ENCODE peak calls at places on chromosome 15, in five cellular contexts. N is WTC11, X is HepG2, G is K562, I is GM12878. F is an unnamed sample.

GRCh38 chr15:48719668-48720067 is 74.2 kb upstream of the FBN1 start:
- DNase-seq in N (no peak), X (no peak), G (peak; percentile 56), I (no peak), F (no peak)

GRCh38 chr15:93948728-93949127 is 282.6 kb upstream of the MCTP2 start:
- DNase-seq in N (no peak), X (no peak), G (no peak), I (no peak), F (no peak)

GRCh38 chr15:75063338-75063737 is 39.9 kb downstream of the PPCDC start:
- DNase-seq in N (no peak), X (no peak), G (no peak), I (no peak), F (no peak)

GRCh38 chr15:69595009-69595825 is 142.6 kb downstream of the RPLP1 start:
- DNase-seq in N (no peak), X (no peak), G (no peak), I (no peak), F (no peak)

GRCh38 chr15:33425149-33425548 is 114.4 kb downstream of the RYR3 start:
- DNase-seq in N (no peak), X (no peak), G (no peak), I (no peak), F (no peak)

GRCh38 chr15:36527512-36528162 is 51.8 kb upstream of the CDIN1 start:
- DNase-seq in N (no peak), X (no peak), G (no peak), I (no peak), F (no peak)

GRCh38 chr15:33565099-33565498 is 254.3 kb downstream of the RYR3 start:
- DNase-seq in N (no peak), X (no peak), G (no peak), I (no peak), F (no peak)

GRCh38 chr15:62067448-62068044 is 769 bp downstream of the C2CD4A start:
- DNase-seq in N (peak; percentile 51), X (no peak), G (no peak), I (no peak), F (peak; percentile 49)

GRCh38 chr15:75306188-75306587 is 23.6 kb downstream of the GOLGA6D start:
- DNase-seq in N (no peak), X (no peak), G (no peak), I (no peak), F (no peak)

GRCh38 chr15:36469567-36469966 is 109.9 kb upstream of the CDIN1 start:
- DNase-seq in N (no peak), X (no peak), G (no peak), I (no peak), F (no peak)

GRCh38 chr15:41115088-41115651 is 910 bp downstream of the INO80 start:
- DNase-seq in N (no peak), X (peak; percentile 58), G (peak; percentile 21), I (peak; percentile 25), F (no peak)

GRCh38 chr15:67736810-67737209 is 88.5 kb upstream of the SKOR1 start:
- DNase-seq in N (no peak), X (no peak), G (no peak), I (no peak), F (no peak)

GRCh38 chr15:67560320-67560719 is 17.8 kb downstream of the MAP2K5 start:
- DNase-seq in N (no peak), X (no peak), G (no peak), I (no peak), F (no peak)

GRCh38 chr15:44537728-44538240 is 837 bp downstream of the EIF3J start:
- DNase-seq in N (no peak), X (peak; percentile 49), G (peak; percentile 21), I (no peak), F (peak; percentile 25)

GRCh38 chr15:97940993-97941392 is 19.5 kb upstream of the ARRDC4 start:
- DNase-seq in N (no peak), X (no peak), G (no peak), I (no peak), F (no peak)

GRCh38 chr15:42576776-42577175 is 1.4 kb downstream of the STARD9 start:
- DNase-seq in N (no peak), X (no peak), G (no peak), I (no peak), F (no peak)

GRCh38 chr15:70792171-70792573 is 28.8 kb upstream of the UACA start:
- DNase-seq in N (no peak), X (no peak), G (no peak), I (no peak), F (peak; percentile 80)

GRCh38 chr15:72491768-72492167 is 17.6 kb downstream of the ARIH1 start:
- DNase-seq in N (no peak), X (no peak), G (no peak), I (no peak), F (peak; percentile 43)

GRCh38 chr15:77510066-77511044 is 89.7 kb downstream of the HMG20A start:
- DNase-seq in N (no peak), X (no peak), G (no peak), I (no peak), F (no peak)

GRCh38 chr15:88613074-88613944 is 7.8 kb upstream of the AEN start:
- DNase-seq in N (peak; percentile 77), X (no peak), G (no peak), I (no peak), F (no peak)

GRCh38 chr15:91882858-91883586 is 29.5 kb downstream of the SLCO3A1 start:
- DNase-seq in N (no peak), X (no peak), G (no peak), I (no peak), F (no peak)

GRCh38 chr15:63833246-63833696 is 477 bp downstream of the HERC1 start:
- DNase-seq in N (peak; percentile 50), X (no peak), G (peak; percentile 68), I (no peak), F (no peak)

GRCh38 chr15:78618490-78618934 is 2.3 kb downstream of the CHRNA3 start:
- DNase-seq in N (peak; percentile 94), X (peak; percentile 66), G (peak; percentile 86), I (peak; percentile 37), F (peak; percentile 96)

GRCh38 chr15:64634576-64635485 is 140.6 kb downstream of the RBPMS2 start:
- DNase-seq in N (peak; percentile 64), X (peak; percentile 72), G (no peak), I (peak; percentile 91), F (peak; percentile 59)

GRCh38 chr15:59274126-59274970 is 67.7 kb downstream of the LDHAL6B start:
- DNase-seq in N (no peak), X (no peak), G (no peak), I (no peak), F (no peak)

GRCh38 chr15:94671845-94672524 is 440.6 kb downstream of the MCTP2 start:
- DNase-seq in N (peak; percentile 32), X (no peak), G (no peak), I (no peak), F (peak; percentile 9)

GRCh38 chr15:27878841-27879240 is 220.3 kb downstream of the OCA2 start:
- DNase-seq in N (no peak), X (no peak), G (no peak), I (no peak), F (no peak)

GRCh38 chr15:64617727-64618126 is 157.3 kb downstream of the ZNF609 start:
- DNase-seq in N (no peak), X (no peak), G (no peak), I (no peak), F (no peak)

GRCh38 chr15:68442041-68442440 is 10.1 kb upstream of the ITGA11 start:
- DNase-seq in N (no peak), X (no peak), G (no peak), I (no peak), F (no peak)

GRCh38 chr15:90812881-90813280 is 55.5 kb upstream of the FURIN start:
- DNase-seq in N (no peak), X (no peak), G (no peak), I (no peak), F (no peak)

GRCh38 chr15:37891754-37892368 is 42.6 kb upstream of the TMCO5A start:
- DNase-seq in N (no peak), X (peak; percentile 23), G (peak; percentile 7), I (no peak), F (peak; percentile 5)

GRCh38 chr15:35674873-35675781 is 129.2 kb upstream of the DPH6 start:
- DNase-seq in N (no peak), X (no peak), G (no peak), I (peak; percentile 12), F (no peak)

GRCh38 chr15:90681480-90681879 is 35.7 kb upstream of the BLM start:
- DNase-seq in N (no peak), X (no peak), G (no peak), I (no peak), F (no peak)

GRCh38 chr15:34188711-34189110 is 21.2 kb downstream of the KATNBL1 start:
- DNase-seq in N (no peak), X (no peak), G (no peak), I (no peak), F (no peak)

GRCh38 chr15:99341786-99342185 is 90.5 kb downstream of the LRRC28 start:
- DNase-seq in N (no peak), X (no peak), G (no peak), I (no peak), F (no peak)

GRCh38 chr15:23854535-23855252 is 167.6 kb upstream of the NDN start:
- DNase-seq in N (no peak), X (no peak), G (no peak), I (no peak), F (no peak)

GRCh38 chr15:83694030-83694429 is 40.1 kb downstream of the ADAMTSL3 start:
- DNase-seq in N (no peak), X (no peak), G (no peak), I (no peak), F (peak; percentile 15)
- TF ChIP-seq ESRRA in N (no peak), X (no peak), G (no peak), I (no peak), F (no peak)

DNA sequence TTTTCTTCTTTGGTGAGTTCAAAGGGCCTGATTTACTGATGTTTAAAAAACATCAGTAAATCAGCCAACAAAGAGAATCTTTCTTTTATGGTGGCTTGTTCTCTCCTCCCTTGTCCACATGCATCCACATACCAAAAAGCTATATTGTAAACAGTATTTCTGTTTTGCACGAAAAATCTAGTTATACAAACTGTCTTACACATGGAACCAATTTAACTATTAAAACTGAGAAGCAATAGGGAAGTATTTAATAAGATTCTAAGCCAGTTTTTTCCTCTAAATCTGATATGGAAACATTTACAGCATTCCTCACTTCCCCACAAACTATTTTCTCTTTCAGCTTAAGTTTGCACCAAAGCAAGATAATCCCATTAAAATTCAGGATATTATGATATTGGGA is 110.8 kb upstream of the ICE2 start:
- DNase-seq in N (no peak), X (no peak), G (no peak), I (no peak), F (no peak)
- TF ChIP-seq ESRRA in N (no peak), X (no peak), G (no peak), I (no peak), F (no peak)

GRCh38 chr15:81163961-81164800 is 30.1 kb downstream of the CFAP161 start:
- DNase-seq in N (no peak), X (no peak), G (peak; percentile 67), I (no peak), F (no peak)
- TF ChIP-seq ESRRA in N (no peak), X (no peak), G (peak; percentile 78), I (no peak), F (no peak)

GRCh38 chr15:86961669-86962068 is 882.0 kb downstream of the AGBL1 start:
- DNase-seq in N (no peak), X (no peak), G (no peak), I (no peak), F (no peak)
- TF ChIP-seq ESRRA in N (no peak), X (no peak), G (no peak), I (no peak), F (no peak)

F was measured in A549.